ENCODE peak calls at places on chromosomes 4 and X, in ten cellular contexts. One of them, this sample, is unnamed.

GRCh38 chr4:7714738-7715137 is 224.9 kb downstream of the AFAP1 start:
- DNase-seq in suprapubic skin: no peak
- DNase-seq in pancreas: no peak
- DNase-seq in HFFc6: no peak
- DNase-seq in lower leg skin: no peak
- DNase-seq in vagina: no peak
- DNase-seq in fibroblast of lung: no peak
- DNase-seq in brain microvascular endothelial cell: no peak
- DNase-seq in PC-3: no peak
- DNase-seq in fibroblast of mammary gland: no peak
- DNase-seq in this sample: no peak

GRCh38 chr4:87559090-87559837 is 30.1 kb upstream of the SPARCL1 start:
- DNase-seq in suprapubic skin: no peak
- DNase-seq in pancreas: no peak
- DNase-seq in HFFc6: no peak
- DNase-seq in lower leg skin: no peak
- DNase-seq in vagina: no peak
- DNase-seq in fibroblast of lung: no peak
- DNase-seq in brain microvascular endothelial cell: no peak
- DNase-seq in PC-3: peak
- DNase-seq in fibroblast of mammary gland: no peak
- DNase-seq in this sample: no peak

GRCh38 chrX:10615931-10616780 is 4.2 kb downstream of the MID1 start:
- DNase-seq in suprapubic skin: no peak
- DNase-seq in pancreas: peak
- DNase-seq in HFFc6: peak
- DNase-seq in lower leg skin: no peak
- DNase-seq in vagina: no peak
- DNase-seq in fibroblast of lung: peak
- DNase-seq in brain microvascular endothelial cell: peak
- DNase-seq in PC-3: peak
- DNase-seq in fibroblast of mammary gland: peak
- DNase-seq in this sample: no peak

GRCh38 chr4:123599920-123600394 is 203.4 kb downstream of the SPRY1 start:
- DNase-seq in suprapubic skin: peak
- DNase-seq in pancreas: peak
- DNase-seq in HFFc6: no peak
- DNase-seq in lower leg skin: peak
- DNase-seq in vagina: no peak
- DNase-seq in fibroblast of lung: peak
- DNase-seq in brain microvascular endothelial cell: peak
- DNase-seq in PC-3: no peak
- DNase-seq in fibroblast of mammary gland: peak
- DNase-seq in this sample: peak

GRCh38 chr4:7714176-7714575 is 225.5 kb downstream of the AFAP1 start:
- DNase-seq in suprapubic skin: no peak
- DNase-seq in pancreas: no peak
- DNase-seq in HFFc6: no peak
- DNase-seq in lower leg skin: no peak
- DNase-seq in vagina: no peak
- DNase-seq in fibroblast of lung: no peak
- DNase-seq in brain microvascular endothelial cell: no peak
- DNase-seq in PC-3: no peak
- DNase-seq in fibroblast of mammary gland: no peak
- DNase-seq in this sample: no peak

GRCh38 chrX:46965125-46965758 is 53.0 kb downstream of the JADE3 start:
- DNase-seq in suprapubic skin: no peak
- DNase-seq in pancreas: no peak
- DNase-seq in HFFc6: peak
- DNase-seq in lower leg skin: no peak
- DNase-seq in vagina: no peak
- DNase-seq in fibroblast of lung: peak
- DNase-seq in brain microvascular endothelial cell: peak
- DNase-seq in PC-3: peak
- DNase-seq in fibroblast of mammary gland: peak
- DNase-seq in this sample: no peak

GRCh38 chrX:68833855-68834331 is 5.1 kb downstream of the EFNB1 start:
- DNase-seq in suprapubic skin: peak
- DNase-seq in pancreas: no peak
- DNase-seq in HFFc6: no peak
- DNase-seq in lower leg skin: peak
- DNase-seq in vagina: peak
- DNase-seq in fibroblast of lung: no peak
- DNase-seq in brain microvascular endothelial cell: no peak
- DNase-seq in PC-3: peak
- DNase-seq in fibroblast of mammary gland: no peak
- DNase-seq in this sample: no peak

GRCh38 chr4:791866-792630 is 33.9 kb downstream of the CPLX1 start:
- DNase-seq in suprapubic skin: no peak
- DNase-seq in pancreas: no peak
- DNase-seq in HFFc6: no peak
- DNase-seq in lower leg skin: no peak
- DNase-seq in vagina: no peak
- DNase-seq in fibroblast of lung: no peak
- DNase-seq in brain microvascular endothelial cell: no peak
- DNase-seq in PC-3: peak
- DNase-seq in fibroblast of mammary gland: no peak
- DNase-seq in this sample: no peak

GRCh38 chr4:186724861-186725419 is 1.3 kb upstream of the FAT1 start:
- DNase-seq in suprapubic skin: no peak
- DNase-seq in pancreas: no peak
- DNase-seq in HFFc6: no peak
- DNase-seq in lower leg skin: no peak
- DNase-seq in vagina: no peak
- DNase-seq in fibroblast of lung: peak
- DNase-seq in brain microvascular endothelial cell: peak
- DNase-seq in PC-3: no peak
- DNase-seq in fibroblast of mammary gland: peak
- DNase-seq in this sample: no peak

GRCh38 chrX:47623540-47624027 is 3.9 kb upstream of the SYN1 start:
- DNase-seq in suprapubic skin: peak
- DNase-seq in pancreas: peak
- DNase-seq in HFFc6: peak
- DNase-seq in lower leg skin: no peak
- DNase-seq in vagina: no peak
- DNase-seq in fibroblast of lung: peak
- DNase-seq in brain microvascular endothelial cell: peak
- DNase-seq in PC-3: no peak
- DNase-seq in fibroblast of mammary gland: peak
- DNase-seq in this sample: no peak

GRCh38 chr4:86935833-86936721 is 1.3 kb downstream of the AFF1 start:
- DNase-seq in suprapubic skin: peak
- DNase-seq in pancreas: peak
- DNase-seq in HFFc6: peak
- DNase-seq in lower leg skin: peak
- DNase-seq in vagina: peak
- DNase-seq in fibroblast of lung: peak
- DNase-seq in brain microvascular endothelial cell: peak
- DNase-seq in PC-3: peak
- DNase-seq in fibroblast of mammary gland: peak
- DNase-seq in this sample: peak

GRCh38 chr4:55543858-55544257 is 2.9 kb downstream of the CLOCK start:
- DNase-seq in suprapubic skin: no peak
- DNase-seq in pancreas: no peak
- DNase-seq in HFFc6: no peak
- DNase-seq in lower leg skin: no peak
- DNase-seq in vagina: no peak
- DNase-seq in fibroblast of lung: peak
- DNase-seq in brain microvascular endothelial cell: no peak
- DNase-seq in PC-3: peak
- DNase-seq in fibroblast of mammary gland: peak
- DNase-seq in this sample: no peak
- TF ChIP-seq CTCF in suprapubic skin: no peak
- TF ChIP-seq CTCF in pancreas: no peak
- TF ChIP-seq CTCF in HFFc6: peak
- TF ChIP-seq CTCF in lower leg skin: no peak
- TF ChIP-seq CTCF in vagina: no peak
- TF ChIP-seq CTCF in fibroblast of lung: no peak
- TF ChIP-seq CTCF in brain microvascular endothelial cell: peak
- TF ChIP-seq CTCF in PC-3: peak
- TF ChIP-seq CTCF in fibroblast of mammary gland: no peak
- TF ChIP-seq CTCF in this sample: no peak

DNA sequence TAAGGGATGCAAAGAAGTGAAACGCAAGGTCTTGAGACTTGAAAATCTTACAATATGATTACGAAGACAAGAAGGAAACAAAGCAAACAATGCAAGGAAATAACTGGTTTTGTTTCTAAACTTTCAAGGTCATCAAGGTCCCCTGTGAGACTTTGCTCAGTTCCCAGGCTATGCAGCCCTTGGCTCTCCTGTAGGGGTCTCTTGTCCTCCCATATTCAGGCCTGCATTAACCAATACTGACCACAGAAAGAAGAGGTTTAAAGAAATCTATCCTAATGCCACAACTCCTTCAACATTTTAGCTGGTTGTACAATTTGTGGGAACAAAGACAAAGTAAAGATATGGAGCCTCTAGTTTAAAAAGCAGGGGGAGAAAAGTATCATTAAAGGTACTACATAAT is 209.2 kb downstream of the LHFPL1 start:
- DNase-seq in suprapubic skin: no peak
- DNase-seq in pancreas: no peak
- DNase-seq in HFFc6: no peak
- DNase-seq in lower leg skin: no peak
- DNase-seq in vagina: no peak
- DNase-seq in fibroblast of lung: no peak
- DNase-seq in brain microvascular endothelial cell: no peak
- DNase-seq in PC-3: no peak
- DNase-seq in fibroblast of mammary gland: no peak
- DNase-seq in this sample: no peak
- TF ChIP-seq CTCF in suprapubic skin: no peak
- TF ChIP-seq CTCF in pancreas: no peak
- TF ChIP-seq CTCF in HFFc6: no peak
- TF ChIP-seq CTCF in lower leg skin: no peak
- TF ChIP-seq CTCF in vagina: no peak
- TF ChIP-seq CTCF in fibroblast of lung: no peak
- TF ChIP-seq CTCF in brain microvascular endothelial cell: no peak
- TF ChIP-seq CTCF in PC-3: no peak
- TF ChIP-seq CTCF in fibroblast of mammary gland: no peak
- TF ChIP-seq CTCF in this sample: no peak

GRCh38 chrX:119880552-119881437 is 9.2 kb downstream of the NDUFA1 start:
- DNase-seq in suprapubic skin: no peak
- DNase-seq in pancreas: peak
- DNase-seq in HFFc6: peak
- DNase-seq in lower leg skin: no peak
- DNase-seq in vagina: no peak
- DNase-seq in fibroblast of lung: peak
- DNase-seq in brain microvascular endothelial cell: peak
- DNase-seq in PC-3: peak
- DNase-seq in fibroblast of mammary gland: peak
- DNase-seq in this sample: no peak
- TF ChIP-seq CTCF in suprapubic skin: no peak
- TF ChIP-seq CTCF in pancreas: peak
- TF ChIP-seq CTCF in HFFc6: peak
- TF ChIP-seq CTCF in lower leg skin: no peak
- TF ChIP-seq CTCF in vagina: no peak
- TF ChIP-seq CTCF in fibroblast of lung: peak
- TF ChIP-seq CTCF in brain microvascular endothelial cell: peak
- TF ChIP-seq CTCF in PC-3: peak
- TF ChIP-seq CTCF in fibroblast of mammary gland: peak
- TF ChIP-seq CTCF in this sample: peak

GRCh38 chr4:178599521-178599920 is 1157.3 kb upstream of the AGA start:
- DNase-seq in suprapubic skin: no peak
- DNase-seq in pancreas: no peak
- DNase-seq in HFFc6: no peak
- DNase-seq in lower leg skin: no peak
- DNase-seq in vagina: no peak
- DNase-seq in fibroblast of lung: peak
- DNase-seq in brain microvascular endothelial cell: no peak
- DNase-seq in PC-3: peak
- DNase-seq in fibroblast of mammary gland: no peak
- DNase-seq in this sample: no peak
- TF ChIP-seq CTCF in suprapubic skin: no peak
- TF ChIP-seq CTCF in pancreas: no peak
- TF ChIP-seq CTCF in HFFc6: no peak
- TF ChIP-seq CTCF in lower leg skin: no peak
- TF ChIP-seq CTCF in vagina: no peak
- TF ChIP-seq CTCF in fibroblast of lung: no peak
- TF ChIP-seq CTCF in brain microvascular endothelial cell: peak
- TF ChIP-seq CTCF in PC-3: peak
- TF ChIP-seq CTCF in fibroblast of mammary gland: no peak
- TF ChIP-seq CTCF in this sample: no peak

GRCh38 chrX:17376381-17377046 is 1.5 kb downstream of the NHS start:
- DNase-seq in suprapubic skin: peak
- DNase-seq in pancreas: no peak
- DNase-seq in HFFc6: no peak
- DNase-seq in lower leg skin: no peak
- DNase-seq in vagina: no peak
- DNase-seq in fibroblast of lung: no peak
- DNase-seq in brain microvascular endothelial cell: no peak
- DNase-seq in PC-3: peak
- DNase-seq in fibroblast of mammary gland: peak
- DNase-seq in this sample: no peak

GRCh38 chrX:17375361-17375630 is 296 bp downstream of the NHS start:
- DNase-seq in suprapubic skin: no peak
- DNase-seq in pancreas: no peak
- DNase-seq in HFFc6: no peak
- DNase-seq in lower leg skin: no peak
- DNase-seq in vagina: no peak
- DNase-seq in fibroblast of lung: no peak
- DNase-seq in brain microvascular endothelial cell: no peak
- DNase-seq in PC-3: no peak
- DNase-seq in fibroblast of mammary gland: no peak
- DNase-seq in this sample: no peak

GRCh38 chrX:17373337-17373736 is 1.7 kb upstream of the NHS start:
- DNase-seq in suprapubic skin: no peak
- DNase-seq in pancreas: no peak
- DNase-seq in HFFc6: no peak
- DNase-seq in lower leg skin: no peak
- DNase-seq in vagina: no peak
- DNase-seq in fibroblast of lung: no peak
- DNase-seq in brain microvascular endothelial cell: no peak
- DNase-seq in PC-3: no peak
- DNase-seq in fibroblast of mammary gland: no peak
- DNase-seq in this sample: no peak

GRCh38 chrX:17375631-17376380 is 806 bp downstream of the NHS start:
- DNase-seq in suprapubic skin: no peak
- DNase-seq in pancreas: no peak
- DNase-seq in HFFc6: peak
- DNase-seq in lower leg skin: no peak
- DNase-seq in vagina: no peak
- DNase-seq in fibroblast of lung: peak
- DNase-seq in brain microvascular endothelial cell: no peak
- DNase-seq in PC-3: peak
- DNase-seq in fibroblast of mammary gland: peak
- DNase-seq in this sample: no peak

GRCh38 chrX:17374619-17375360 is at the start of gene NHS:
- DNase-seq in suprapubic skin: peak
- DNase-seq in pancreas: peak
- DNase-seq in HFFc6: peak
- DNase-seq in lower leg skin: peak
- DNase-seq in vagina: no peak
- DNase-seq in fibroblast of lung: peak
- DNase-seq in brain microvascular endothelial cell: peak
- DNase-seq in PC-3: peak
- DNase-seq in fibroblast of mammary gland: peak
- DNase-seq in this sample: no peak
- TF ChIP-seq CTCF in suprapubic skin: no peak
- TF ChIP-seq CTCF in pancreas: no peak
- TF ChIP-seq CTCF in HFFc6: peak
- TF ChIP-seq CTCF in lower leg skin: no peak
- TF ChIP-seq CTCF in vagina: no peak
- TF ChIP-seq CTCF in fibroblast of lung: peak
- TF ChIP-seq CTCF in brain microvascular endothelial cell: peak
- TF ChIP-seq CTCF in PC-3: peak
- TF ChIP-seq CTCF in fibroblast of mammary gland: peak
- TF ChIP-seq CTCF in this sample: no peak

This sample was measured in natural killer cell.